ENCODE peak calls at places on chromosomes 13 and 19, in seven cellular contexts. M, O, W, A, R, U and T are unnamed samples.
A peak's percentile ranks its signal among the peaks of the same experiment; 100 is the strongest.

GRCh38 chr13:41631296-41631965 is 174.1 kb downstream of the RGCC start:
- DNase-seq in R (no peak), O (no peak), W (no peak), M (no peak), A (no peak), U (no peak), T (no peak)

GRCh38 chr19:5828661-5829566 is 10.6 kb downstream of the FUT6 start:
- DNase-seq in U (peak; percentile 43), M (no peak), A (no peak), R (no peak), W (no peak), O (peak; percentile 63), T (no peak)

GRCh38 chr13:77894743-77895142 is 23.9 kb downstream of the EDNRB start:
- DNase-seq in M (no peak), O (no peak), U (no peak), W (no peak), R (no peak), A (no peak), T (no peak)

GRCh38 chr13:101267656-101268055 is 148.7 kb downstream of the NALCN start:
- DNase-seq in U (no peak), A (no peak), R (peak; percentile 32), W (no peak), O (no peak), M (no peak), T (no peak)

GRCh38 chr13:37340911-37341670 is 235.6 kb upstream of the CSNK1A1L start:
- DNase-seq in W (no peak), A (no peak), R (no peak), M (no peak), U (no peak), O (no peak), T (no peak)

GRCh38 chr19:16067205-16067938 is 8.9 kb upstream of the TPM4 start:
- DNase-seq in M (no peak), O (peak; percentile 94), R (peak; percentile 89), A (peak; percentile 82), U (peak; percentile 42), W (no peak), T (no peak)

GRCh38 chr13:76223565-76223964 is 587.4 kb downstream of the LMO7 start:
- DNase-seq in A (no peak), O (peak; percentile 5), R (no peak), W (no peak), U (no peak), M (no peak), T (no peak)

GRCh38 chr19:37933965-37934364 is 27.0 kb downstream of the SIPA1L3 start:
- DNase-seq in A (no peak), W (no peak), O (peak; percentile 72), R (peak; percentile 41), M (no peak), U (peak; percentile 53), T (peak; percentile 67)

GRCh38 chr19:23823952-23824389 is 65.3 kb upstream of the ZNF681 start:
- DNase-seq in U (no peak), M (no peak), W (peak; percentile 34), A (no peak), R (peak; percentile 30), O (peak; percentile 1), T (peak; percentile 30)

GRCh38 chr19:46603752-46604241 is 2.7 kb downstream of the CALM3 start:
- DNase-seq in R (no peak), M (no peak), W (no peak), O (no peak), A (no peak), U (no peak), T (no peak)

GRCh38 chr13:50244913-50245574 is 229.8 kb downstream of the KCNRG start:
- DNase-seq in M (peak; percentile 84), R (peak; percentile 97), U (no peak), A (peak; percentile 51), W (no peak), O (peak; percentile 59), T (peak; percentile 48)

GRCh38 chr19:55299991-55300390 is 16.2 kb downstream of the BRSK1 start:
- DNase-seq in R (no peak), A (no peak), O (no peak), W (no peak), U (no peak), M (no peak), T (no peak)

GRCh38 chr19:50377051-50377441 is 789 bp downstream of the NR1H2 start:
- DNase-seq in W (no peak), U (no peak), A (no peak), O (no peak), M (no peak), R (no peak), T (peak; percentile 55)

GRCh38 chr13:44759723-44760360 is 183.7 kb upstream of the TSC22D1 start:
- DNase-seq in M (no peak), O (peak; percentile 29), U (peak; percentile 10), A (no peak), R (peak; percentile 61), W (no peak), T (no peak)

GRCh38 chr13:103815619-103816018 is 749.4 kb upstream of the SLC10A2 start:
- DNase-seq in M (no peak), O (peak; percentile 9), A (no peak), U (no peak), W (no peak), R (peak; percentile 2), T (no peak)

GRCh38 chr19:17262557-17262956 is 2.0 kb downstream of the USHBP1 start:
- DNase-seq in W (no peak), R (no peak), M (no peak), A (no peak), U (no peak), O (no peak), T (no peak)

DNA sequence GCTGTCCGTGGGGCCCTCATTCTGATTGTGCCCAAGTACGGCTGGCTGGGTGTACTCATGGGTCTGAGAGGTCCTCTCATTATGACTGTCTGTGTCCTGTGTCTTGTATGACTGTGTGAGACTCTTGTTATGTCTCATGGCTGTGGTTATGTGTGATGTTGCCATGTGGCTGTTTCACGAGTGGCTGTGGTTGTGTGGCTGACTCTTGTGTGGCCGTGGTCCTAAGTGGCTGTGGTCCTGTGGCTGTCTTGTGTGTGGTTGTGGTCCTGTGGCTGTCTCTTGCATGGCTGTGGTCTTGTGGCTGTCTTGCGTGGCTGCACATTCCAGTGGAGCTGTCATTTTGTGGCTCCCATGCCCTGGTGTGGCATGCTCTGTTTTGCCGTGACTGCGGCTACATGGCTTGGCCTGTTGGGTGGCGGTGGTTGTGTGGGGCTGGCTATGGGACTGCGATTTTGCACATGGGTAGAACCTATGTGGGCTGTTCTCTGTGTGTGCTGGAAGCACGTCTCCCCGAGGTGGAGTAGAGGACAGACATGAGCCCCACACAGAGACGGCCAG is 2.5 kb downstream of the LYL1 start:
- DNase-seq in U (no peak), M (no peak), R (peak; percentile 17), W (no peak), O (no peak), A (no peak), T (peak; percentile 19)
- H3K27ac ChIP-seq in U (peak overlapping the region; percentile 90), M (no peak overlapping the region), R (no peak overlapping the region), W (no peak overlapping the region), O (no peak overlapping the region), A (no peak overlapping the region), T (no peak overlapping the region)

DNA sequence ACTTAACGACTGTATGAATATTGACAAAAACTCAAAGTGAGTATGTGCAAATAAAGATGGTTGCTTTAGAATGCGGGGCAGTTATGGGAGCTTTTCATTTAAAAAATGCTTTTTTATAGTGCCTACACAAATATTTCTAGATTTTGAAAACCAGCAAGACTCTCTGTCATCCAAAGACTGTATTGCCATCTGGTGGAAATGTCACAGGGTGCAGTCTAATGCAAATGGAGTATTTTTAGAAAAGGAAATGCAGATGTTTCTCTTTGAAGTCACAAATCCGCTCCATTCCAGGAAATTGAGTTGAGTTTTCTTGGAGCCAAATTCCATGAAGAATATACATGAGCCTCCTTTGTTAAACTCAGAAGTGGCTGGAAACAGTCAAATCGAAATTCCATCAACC is 2.3 kb upstream of the C1QTNF9B start:
- DNase-seq in O (peak; percentile 59), R (peak; percentile 27), M (no peak), A (peak; percentile 61), U (peak; percentile 59), W (no peak), T (no peak)
- H3K27ac ChIP-seq in O (no peak overlapping the region), R (no peak overlapping the region), M (no peak overlapping the region), A (no peak overlapping the region), U (no peak overlapping the region), W (no peak overlapping the region), T (no peak overlapping the region)

DNA sequence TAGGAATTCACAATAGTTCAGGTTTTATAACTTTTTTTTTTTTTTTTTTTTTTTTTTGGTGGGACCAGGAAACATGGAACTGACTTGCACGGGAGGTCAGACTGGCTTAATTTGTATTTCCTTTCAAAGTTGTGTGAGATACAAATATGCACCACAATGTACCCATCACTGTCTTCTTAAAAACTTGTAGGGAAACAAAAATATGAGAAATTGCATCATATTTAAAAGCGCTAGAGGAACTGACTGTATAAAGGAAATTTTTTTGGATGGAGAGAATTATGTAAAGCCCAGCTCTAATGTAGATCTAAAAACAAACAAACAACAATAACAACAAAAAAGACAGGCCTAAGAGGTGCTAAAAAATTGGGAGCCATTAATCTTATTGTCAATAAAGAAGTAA is 246.5 kb downstream of the DCT start:
- DNase-seq in M (no peak), A (no peak), W (no peak), R (no peak), O (peak; percentile 58), U (no peak), T (no peak)
- H3K27ac ChIP-seq in M (no peak overlapping the region), A (no peak overlapping the region), W (no peak overlapping the region), R (peak overlapping the region; percentile 30), O (no peak overlapping the region), U (no peak overlapping the region), T (peak overlapping the region; percentile 42)

DNA sequence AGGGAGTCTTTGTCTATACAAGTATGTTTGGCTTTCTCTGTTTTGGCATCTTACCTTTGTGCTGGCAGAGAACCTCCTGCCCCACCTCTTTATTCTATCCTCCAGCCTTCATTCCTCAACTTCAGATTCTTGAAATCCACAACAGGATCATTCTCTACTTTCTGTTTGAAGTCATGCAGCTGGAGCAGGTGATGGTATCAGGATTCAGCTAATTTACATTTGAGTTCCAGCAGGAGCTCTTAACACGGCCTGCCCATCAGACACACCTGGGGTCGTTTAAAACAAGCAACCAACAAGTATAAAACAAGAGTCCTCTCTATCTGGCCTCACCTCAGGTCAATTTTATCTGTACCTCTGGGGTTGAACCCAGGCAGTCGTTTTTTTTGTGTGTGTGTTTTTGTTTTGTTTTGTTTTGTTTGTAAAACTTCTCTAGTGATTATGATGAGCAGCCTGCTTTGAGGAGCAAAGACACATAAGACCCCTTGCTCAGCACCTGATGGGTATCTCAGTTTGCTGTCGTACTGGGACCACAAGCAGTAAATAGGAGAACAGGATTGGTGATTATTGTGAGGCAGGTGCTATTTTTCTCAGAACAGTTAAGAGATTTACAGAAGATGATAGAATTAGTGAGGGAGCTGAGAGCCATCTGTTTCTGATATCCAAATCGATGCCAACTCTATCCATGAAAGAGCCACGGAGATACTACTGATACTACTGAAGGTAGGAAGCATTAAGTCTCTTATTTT is 78.4 kb downstream of the GPC6 start:
- DNase-seq in U (no peak), O (no peak), W (no peak), R (no peak), A (no peak), M (no peak), T (no peak)
- H3K27ac ChIP-seq in U (no peak overlapping the region), O (no peak overlapping the region), W (no peak overlapping the region), R (no peak overlapping the region), A (no peak overlapping the region), M (no peak overlapping the region), T (no peak overlapping the region)